ENCODE peak calls at places on chromosomes 16 and 17, in four cellular contexts. B is activated T-cell treated with anti-CD3 and anti-CD28 coated beads for 1 hour, X is globus pallidus, H is HTR-8/SVneo. Y is an unnamed sample.

GRCh38 chr16:68074850-68075249 is 10.3 kb upstream of the NFATC3 start:
- DNase-seq in X (no peak), H (no peak), B (peak), Y (peak)

GRCh38 chr16:78183437-78183836 is 84.0 kb downstream of the WWOX start:
- DNase-seq in B (no peak), H (no peak), X (no peak), Y (no peak)

GRCh38 chr17:28101919-28102318 is 59.4 kb downstream of the NLK start:
- DNase-seq in X (no peak), H (no peak), B (no peak), Y (no peak)

GRCh38 chr16:71214771-71215381 is 15.6 kb downstream of the HYDIN start:
- DNase-seq in X (peak), H (no peak), B (no peak), Y (no peak)

GRCh38 chr16:50819706-50820105 is 77.8 kb downstream of the CYLD start:
- DNase-seq in B (no peak), H (no peak), X (no peak), Y (no peak)

GRCh38 chr17:74748529-74749261 is at the start of gene NHERF1:
- DNase-seq in B (peak), X (peak), H (peak), Y (peak)

GRCh38 chr17:50539762-50540440 is 7.1 kb upstream of the SPATA20 start:
- DNase-seq in H (no peak), B (no peak), X (no peak), Y (no peak)

GRCh38 chr16:81680444-81681263 is 98.4 kb upstream of the PLCG2 start:
- DNase-seq in X (no peak), H (no peak), B (no peak), Y (no peak)

GRCh38 chr16:68539704-68540370 is 746 bp downstream of the ZFP90 start:
- DNase-seq in H (peak), X (no peak), B (no peak), Y (peak)

GRCh38 chr17:40490289-40490853 is 11.1 kb downstream of the TNS4 start:
- DNase-seq in B (peak), H (no peak), X (peak), Y (no peak)

GRCh38 chr16:68369697-68370096 is 58.9 kb downstream of the PRMT7 start:
- DNase-seq in B (no peak), X (no peak), H (no peak), Y (no peak)

GRCh38 chr17:33725675-33726271 is 432.7 kb upstream of the ASIC2 start:
- DNase-seq in X (peak), H (peak), B (peak), Y (no peak)

GRCh38 chr16:78005881-78006280 is 16.5 kb upstream of the CLEC3A start:
- DNase-seq in B (no peak), H (no peak), X (no peak), Y (no peak)

GRCh38 chr17:81926451-81927144 is 937 bp downstream of the MAFG start:
- DNase-seq in X (peak), H (peak), B (peak), Y (peak)

GRCh38 chr17:3598078-3598477 is 11.1 kb downstream of the TRPV1 start:
- DNase-seq in X (no peak), H (no peak), B (no peak), Y (no peak)

GRCh38 chr17:76726766-76727718 is at the start of gene METTL23:
- DNase-seq in B (peak), H (peak), X (peak), Y (peak)

GRCh38 chr17:78341559-78342437 is 18.1 kb downstream of the SOCS3 start:
- DNase-seq in X (peak), B (no peak), H (no peak), Y (no peak)

GRCh38 chr17:73228748-73229236 is 32.9 kb downstream of the CPSF4L start:
- DNase-seq in H (peak), X (peak), B (no peak), Y (no peak)

GRCh38 chr17:70564006-70564620 is 394.8 kb downstream of the KCNJ2 start:
- DNase-seq in B (no peak), H (no peak), X (no peak), Y (no peak)

GRCh38 chr16:89687092-89687940 is 827 bp downstream of the CDK10 start:
- DNase-seq in X (no peak), H (no peak), B (no peak), Y (no peak)

GRCh38 chr17:45087496-45087975 is 26.4 kb downstream of the NMT1 start:
- DNase-seq in B (no peak), H (no peak), X (no peak), Y (no peak)

GRCh38 chr17:41071606-41072375 is 6.1 kb upstream of the KRTAP2-4 start:
- DNase-seq in H (no peak), X (no peak), B (no peak), Y (no peak)

GRCh38 chr16:84406006-84406963 is 37.9 kb downstream of the ATP2C2 start:
- DNase-seq in B (no peak), H (no peak), X (peak), Y (no peak)

GRCh38 chr17:59762022-59762825 is 54.8 kb downstream of the VMP1 start:
- DNase-seq in B (no peak), H (peak), X (no peak), Y (no peak)

GRCh38 chr17:46935658-46936266 is 12.8 kb downstream of the GOSR2 start:
- DNase-seq in H (no peak), X (no peak), B (no peak), Y (no peak)

Y was measured in CD8-positive, alpha-beta T cell.